ENCODE peak calls at places on chromosomes 13 and 19, in six cellular contexts. G is lung, S is mammary epithelial cell, Z is tibial nerve, K is ascending aorta, L is SK-N-SH. Y is an unnamed sample.

GRCh38 chr19:42267644-42268141 is 1.4 kb upstream of the CIC start:
- DNase-seq in S (no peak), G (peak; percentile 28), Z (no peak), K (no peak), L (no peak), Y (no peak)

GRCh38 chr19:23440207-23440606 is 44.9 kb upstream of the ZNF91 start:
- DNase-seq in Z (no peak), L (peak; percentile 30), S (no peak), G (no peak), K (no peak), Y (no peak)

GRCh38 chr19:51410950-51411748 is 6.3 kb downstream of the SIGLEC10 start:
- DNase-seq in Z (no peak), K (no peak), L (no peak), S (no peak), G (no peak), Y (no peak)

GRCh38 chr13:75445717-75446529 is 36.0 kb downstream of the TBC1D4 start:
- DNase-seq in L (no peak), Z (no peak), S (no peak), G (no peak), K (no peak), Y (peak; percentile 5)

GRCh38 chr13:29887651-29888050 is 37.2 kb upstream of the UBL3 start:
- DNase-seq in K (no peak), S (no peak), G (no peak), L (no peak), Z (no peak), Y (no peak)

GRCh38 chr13:82749551-82749950 is 1132.7 kb downstream of the SLITRK1 start:
- DNase-seq in L (no peak), G (no peak), Z (no peak), S (no peak), K (no peak), Y (no peak)

GRCh38 chr19:48044561-48044960 is 682 bp upstream of the CABP5 start:
- DNase-seq in G (no peak), S (no peak), Z (no peak), L (no peak), K (no peak), Y (no peak)

GRCh38 chr19:40539070-40539469 is 37.6 kb upstream of the SHKBP1 start:
- DNase-seq in S (peak; percentile 17), Z (no peak), L (no peak), G (no peak), K (no peak), Y (no peak)

GRCh38 chr19:19342086-19343015 is 21.7 kb downstream of the MAU2 start:
- DNase-seq in S (peak; percentile 53), G (peak; percentile 67), K (no peak), Z (no peak), L (peak; percentile 94), Y (peak; percentile 45)

GRCh38 chr13:28637714-28638355 is 21.1 kb upstream of the POMP start:
- DNase-seq in S (no peak), Z (peak; percentile 22), K (no peak), L (no peak), G (no peak), Y (peak; percentile 35)

GRCh38 chr13:29567411-29567810 is 28.1 kb downstream of the SLC7A1 start:
- DNase-seq in Z (no peak), K (no peak), L (no peak), G (no peak), S (peak; percentile 84), Y (no peak)

GRCh38 chr19:18587962-18588610 is 512 bp upstream of the REX1BD start:
- DNase-seq in S (no peak), L (no peak), G (no peak), Z (no peak), K (no peak), Y (no peak)

GRCh38 chr19:9362905-9363304 is at the start of gene ZNF177:
- DNase-seq in G (no peak), L (peak; percentile 79), Z (no peak), K (no peak), S (no peak), Y (peak; percentile 5)

GRCh38 chr13:113162783-113163685 is 4.6 kb downstream of the PROZ start:
- DNase-seq in L (no peak), Z (no peak), G (no peak), S (no peak), K (no peak), Y (no peak)

GRCh38 chr19:4861147-4861546 is 6.3 kb downstream of the PLIN3 start:
- DNase-seq in Z (no peak), L (no peak), K (no peak), S (no peak), G (no peak), Y (no peak)

GRCh38 chr19:35357867-35358573 is at the start of gene FFAR3:
- DNase-seq in Z (peak; percentile 17), K (peak; percentile 42), G (no peak), S (no peak), L (no peak), Y (no peak)

GRCh38 chr13:61756031-61756430 is 340.4 kb upstream of the PCDH20 start:
- DNase-seq in L (no peak), K (no peak), Z (no peak), G (no peak), S (no peak), Y (no peak)

GRCh38 chr13:103926118-103926517 is 859.9 kb upstream of the SLC10A2 start:
- DNase-seq in L (no peak), G (no peak), K (no peak), Z (no peak), S (no peak), Y (no peak)

GRCh38 chr13:99144306-99144705 is 56.3 kb upstream of the UBAC2 start:
- DNase-seq in G (no peak), S (no peak), K (no peak), Z (no peak), L (no peak), Y (no peak)

DNA sequence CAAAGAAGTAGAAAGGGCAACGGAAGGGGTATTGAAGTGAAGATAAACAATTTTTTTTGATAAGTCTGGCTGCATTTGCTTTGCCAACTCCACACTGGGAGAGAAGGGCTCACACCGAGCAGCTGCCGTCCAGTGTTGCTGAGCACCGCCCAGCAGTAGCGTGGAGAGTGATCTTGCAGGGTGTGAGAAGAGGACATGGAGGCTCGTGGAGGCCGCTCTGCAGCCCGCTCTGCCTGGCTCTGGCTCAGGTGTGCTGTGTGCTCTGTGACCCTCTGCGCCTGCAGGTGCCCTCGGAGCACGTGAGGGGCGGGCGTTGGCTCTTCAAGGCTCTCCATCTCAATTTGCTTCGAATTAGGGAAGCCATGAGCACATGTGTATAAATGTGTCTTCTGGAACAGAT is 35.9 kb upstream of the TEX29 start:
- DNase-seq in S (no peak), K (no peak), Z (no peak), G (no peak), L (no peak), Y (no peak)
- H3K27ac ChIP-seq in S (no peak overlapping the region), K (peak overlapping the region; percentile 93), Z (peak overlapping the region; percentile 22), G (no peak overlapping the region), L (no peak overlapping the region), Y (no peak overlapping the region)

DNA sequence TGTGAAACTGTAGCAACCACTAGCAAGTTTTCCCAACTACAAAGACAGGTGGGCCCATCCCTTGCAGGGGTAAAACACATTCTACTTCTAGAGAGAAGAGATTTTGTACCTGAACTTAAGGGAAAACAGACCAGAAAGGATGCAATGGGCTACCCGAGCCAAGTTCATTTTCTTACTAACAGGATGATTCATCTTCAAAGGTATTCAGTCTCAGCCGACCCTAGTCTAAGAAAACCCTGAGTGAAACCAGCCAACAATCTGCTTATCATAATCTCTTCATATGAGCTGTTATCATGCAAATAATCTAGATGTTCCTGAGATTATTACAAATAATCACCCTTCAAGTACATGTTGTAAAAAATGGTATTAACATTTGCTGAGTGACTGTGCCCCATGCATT is 15.6 kb downstream of the PABPC3 start:
- DNase-seq in G (no peak), K (no peak), Z (no peak), S (peak; percentile 36), L (no peak), Y (peak; percentile 31)
- TF ChIP-seq CTCF in G (no peak), K (no peak), Z (no peak), S (no peak), L (no peak), Y (no peak)

DNA sequence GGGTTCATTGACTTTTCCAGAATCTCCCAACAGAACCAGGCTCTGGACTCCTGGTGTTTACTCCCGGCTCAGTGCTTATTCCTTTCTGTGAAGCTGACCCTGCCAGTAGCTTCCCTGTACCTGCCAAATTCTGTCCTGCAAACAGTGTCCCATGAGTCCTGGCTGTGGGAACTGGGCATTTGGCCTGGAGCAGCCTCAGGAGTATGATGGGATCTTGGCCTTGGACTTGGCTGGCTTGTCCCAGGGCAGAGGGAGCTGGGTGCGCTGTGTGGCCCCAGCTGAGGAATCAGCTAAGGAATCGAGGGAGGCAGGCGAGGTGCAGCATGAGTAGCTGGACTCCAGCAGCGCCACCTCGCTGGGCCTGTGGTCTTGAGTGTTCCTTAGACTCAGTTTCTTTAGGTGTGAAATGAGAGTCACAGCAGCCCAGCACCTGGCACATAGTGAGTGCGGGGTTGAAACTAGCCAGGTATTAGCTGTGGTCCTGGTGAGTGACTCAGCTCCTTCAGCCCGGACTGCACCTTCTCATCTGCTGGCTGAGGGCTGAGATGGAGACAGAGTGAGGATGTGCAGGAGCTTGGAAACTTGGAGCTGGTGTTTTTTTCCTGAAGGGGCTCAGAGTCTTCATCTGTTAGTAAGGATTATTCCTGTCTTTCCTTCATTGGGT is 10.4 kb downstream of the CLASRP start:
- DNase-seq in K (no peak), G (no peak), L (no peak), S (peak; percentile 83), Z (no peak), Y (no peak)
- H3K27ac ChIP-seq in K (no peak overlapping the region), G (no peak overlapping the region), L (no peak overlapping the region), S (peak overlapping the region; percentile 30), Z (no peak overlapping the region), Y (no peak overlapping the region)

GRCh38 chr13:27425151-27425917 is 915 bp downstream of the GTF3A start:
- DNase-seq in G (no peak), K (no peak), Z (no peak), L (no peak), S (peak; percentile 26), Y (no peak)

GRCh38 chr13:27423333-27423732 is 1.1 kb upstream of the GTF3A start:
- DNase-seq in G (no peak), S (no peak), Z (no peak), L (no peak), K (no peak), Y (no peak)

GRCh38 chr13:27425918-27426630 is 1.7 kb downstream of the GTF3A start:
- DNase-seq in G (peak; percentile 82), Z (peak; percentile 68), S (peak; percentile 88), L (peak; percentile 42), K (peak; percentile 70), Y (peak; percentile 63)

GRCh38 chr13:27427663-27428062 is 3.2 kb downstream of the GTF3A start:
- DNase-seq in G (no peak), Z (peak; percentile 28), L (no peak), S (no peak), K (no peak), Y (no peak)

DNA sequence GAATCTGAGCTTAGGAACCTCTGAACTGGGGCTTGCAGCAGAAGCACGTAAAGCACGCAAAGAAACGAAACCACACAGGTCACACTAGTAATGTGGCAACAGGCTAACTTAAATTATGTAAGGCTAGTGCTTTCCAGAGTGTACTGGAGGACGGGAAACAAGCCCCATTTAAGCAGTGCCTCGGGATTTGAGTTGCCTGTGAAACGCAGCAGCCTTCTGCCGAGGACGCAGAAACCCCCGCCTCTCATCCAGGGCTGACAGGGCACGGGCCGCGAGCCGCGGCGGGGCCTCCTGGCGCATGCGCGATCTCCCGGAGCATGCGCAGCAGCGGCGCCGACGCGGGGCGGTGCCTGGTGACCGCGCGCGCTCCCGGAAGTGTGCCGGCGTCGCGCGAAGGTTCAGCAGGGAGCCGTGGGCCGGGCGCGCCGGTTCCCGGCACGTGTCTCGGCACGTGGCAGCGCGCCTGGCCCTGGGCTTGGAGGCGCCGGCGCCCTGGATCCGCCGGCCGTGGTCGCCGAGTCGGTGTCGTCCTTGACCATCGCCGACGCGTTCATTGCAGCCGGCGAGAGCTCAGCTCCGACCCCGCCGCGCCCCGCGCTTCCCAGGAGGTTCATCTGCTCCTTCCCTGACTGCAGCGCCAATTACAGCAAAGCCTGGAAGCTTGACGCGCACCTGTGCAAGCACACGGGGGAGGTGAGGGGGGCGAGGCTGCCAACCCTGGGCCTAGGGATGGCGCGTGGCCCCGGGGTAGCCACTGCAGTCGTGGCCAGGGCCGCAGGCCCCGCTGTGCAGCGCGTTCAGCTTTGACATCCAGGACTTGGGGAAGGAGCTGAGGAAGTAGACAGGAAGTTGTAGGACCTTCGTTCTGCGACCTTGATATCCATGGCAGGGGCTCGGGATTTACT is at the start of gene GTF3A:
- DNase-seq in L (peak; percentile 98), K (peak; percentile 37), Z (peak; percentile 53), S (peak; percentile 83), G (peak; percentile 79), Y (peak; percentile 64)
- TF ChIP-seq CTCF in L (no peak), K (no peak), Z (peak; percentile 28), S (no peak), G (no peak), Y (no peak)

Y was measured in brain microvascular endothelial cell.